ENCODE peak calls at places on chromosomes 13 and 19, in five cellular contexts. One of them, this sample, is unnamed.

GRCh38 chr13:103812966-103813365 is 746.7 kb upstream of the SLC10A2 start:
- DNase-seq in epithelial cell of esophagus: no peak
- DNase-seq in left lung: no peak
- DNase-seq in renal cortical epithelial cell: no peak
- DNase-seq in SHP77: no peak
- DNase-seq in this sample: no peak

GRCh38 chr19:32404939-32405430 is 585 bp upstream of the DPY19L3 start:
- DNase-seq in epithelial cell of esophagus: peak; percentile 24
- DNase-seq in left lung: peak; percentile 90
- DNase-seq in renal cortical epithelial cell: no peak
- DNase-seq in SHP77: no peak
- DNase-seq in this sample: no peak

GRCh38 chr19:41449865-41450178 is 6.9 kb downstream of the ERICH4 start:
- DNase-seq in epithelial cell of esophagus: no peak
- DNase-seq in left lung: no peak
- DNase-seq in renal cortical epithelial cell: no peak
- DNase-seq in SHP77: no peak
- DNase-seq in this sample: no peak

GRCh38 chr19:17473041-17473440 is 2.7 kb downstream of the SLC27A1 start:
- DNase-seq in epithelial cell of esophagus: peak; percentile 74
- DNase-seq in left lung: no peak
- DNase-seq in renal cortical epithelial cell: peak; percentile 57
- DNase-seq in SHP77: no peak
- DNase-seq in this sample: no peak

GRCh38 chr13:113856716-113857065 is 7.2 kb downstream of the GAS6 start:
- DNase-seq in epithelial cell of esophagus: no peak
- DNase-seq in left lung: peak; percentile 73
- DNase-seq in renal cortical epithelial cell: peak; percentile 61
- DNase-seq in SHP77: peak; percentile 48
- DNase-seq in this sample: no peak

GRCh38 chr19:56839665-56840451 is 668 bp downstream of the PEG3 start:
- DNase-seq in epithelial cell of esophagus: peak; percentile 9
- DNase-seq in left lung: peak; percentile 88
- DNase-seq in renal cortical epithelial cell: peak; percentile 76
- DNase-seq in SHP77: no peak
- DNase-seq in this sample: no peak

GRCh38 chr19:18006895-18007604 is 920 bp upstream of the ARRDC2 start:
- DNase-seq in epithelial cell of esophagus: peak; percentile 76
- DNase-seq in left lung: peak; percentile 96
- DNase-seq in renal cortical epithelial cell: peak; percentile 44
- DNase-seq in SHP77: peak; percentile 45
- DNase-seq in this sample: peak; percentile 76

GRCh38 chr19:8573316-8573715 is 3.9 kb downstream of the MYO1F start:
- DNase-seq in epithelial cell of esophagus: no peak
- DNase-seq in left lung: no peak
- DNase-seq in renal cortical epithelial cell: no peak
- DNase-seq in SHP77: no peak
- DNase-seq in this sample: no peak

GRCh38 chr19:17937371-17937900 is 4.6 kb downstream of the CCDC124 start:
- DNase-seq in epithelial cell of esophagus: no peak
- DNase-seq in left lung: no peak
- DNase-seq in renal cortical epithelial cell: no peak
- DNase-seq in SHP77: no peak
- DNase-seq in this sample: no peak

This sample was measured in central memory CD4-positive, alpha-beta T cell.